ENCODE peak calls at places on chromosome 4, in four cellular contexts. T, L, E and C are unnamed samples.

GRCh38 chr4:59644765-59645164 is 1555.4 kb upstream of the ADGRL3 start:
- DNase-seq in T (no peak), L (no peak), E (no peak), C (no peak)

GRCh38 chr4:20253799-20254409 is 2.2 kb downstream of the SLIT2 start:
- DNase-seq in T (peak), L (peak), E (peak), C (no peak)

GRCh38 chr4:79174855-79175254 is 151.0 kb downstream of the NAA11 start:
- DNase-seq in T (no peak), L (no peak), E (no peak), C (no peak)

GRCh38 chr4:153747406-153747805 is 12.4 kb downstream of the RNF175 start:
- DNase-seq in T (no peak), L (no peak), E (no peak), C (no peak)

GRCh38 chr4:52655505-52655904 is 3.6 kb downstream of the USP46 start:
- DNase-seq in T (no peak), L (no peak), E (no peak), C (no peak)

GRCh38 chr4:137310593-137311490 is 221.5 kb downstream of the PCDH18 start:
- DNase-seq in T (no peak), L (no peak), E (no peak), C (no peak)

GRCh38 chr4:13322681-13323101 is 161.4 kb downstream of the RAB28 start:
- DNase-seq in T (peak), L (no peak), E (no peak), C (no peak)

GRCh38 chr4:83112678-83113428 is 1.7 kb downstream of the PLAC8 start:
- DNase-seq in T (peak), L (no peak), E (no peak), C (no peak)

GRCh38 chr4:94357624-94358023 is 15.0 kb upstream of the HPGDS start:
- DNase-seq in T (no peak), L (no peak), E (no peak), C (no peak)

GRCh38 chr4:126468144-126468543 is 1153.4 kb downstream of the FAT4 start:
- DNase-seq in T (no peak), L (no peak), E (no peak), C (no peak)

GRCh38 chr4:16617416-16617815 is 281.0 kb downstream of the LDB2 start:
- DNase-seq in T (no peak), L (no peak), E (no peak), C (no peak)

GRCh38 chr4:186939766-186940165 is 216.1 kb upstream of the FAT1 start:
- DNase-seq in T (no peak), L (no peak), E (no peak), C (no peak)

GRCh38 chr4:42104521-42104920 is 47.9 kb downstream of the BEND4 start:
- DNase-seq in T (no peak), L (no peak), E (no peak), C (no peak)

GRCh38 chr4:126977306-126977705 is 655.5 kb upstream of the INTU start:
- DNase-seq in T (no peak), L (peak), E (no peak), C (no peak)

GRCh38 chr4:48906283-48907173 is at the start of gene OCIAD2:
- DNase-seq in T (peak), L (peak), E (peak), C (peak)

GRCh38 chr4:106893903-106894302 is 142.2 kb downstream of the DKK2 start:
- DNase-seq in T (no peak), L (no peak), E (no peak), C (no peak)

GRCh38 chr4:64564126-64564525 is 154.9 kb upstream of the TECRL start:
- DNase-seq in T (no peak), L (no peak), E (no peak), C (no peak)

GRCh38 chr4:97548943-97549583 is 594.2 kb downstream of the STPG2 start:
- DNase-seq in T (no peak), L (no peak), E (no peak), C (no peak)

GRCh38 chr4:32985256-32985655 is 2265.1 kb downstream of the PCDH7 start:
- DNase-seq in T (no peak), L (no peak), E (no peak), C (no peak)

GRCh38 chr4:6761540-6762243 is 20.8 kb upstream of the KIAA0232 start:
- DNase-seq in T (no peak), L (no peak), E (peak), C (peak)

GRCh38 chr4:65624651-65625050 is 45.6 kb downstream of the EPHA5 start:
- DNase-seq in T (no peak), L (no peak), E (no peak), C (no peak)

GRCh38 chr4:122815248-122815647 is 11.4 kb upstream of the FGF2 start:
- DNase-seq in T (no peak), L (no peak), E (no peak), C (no peak)

GRCh38 chr4:68342139-68342538 is 7.8 kb downstream of the YTHDC1 start:
- DNase-seq in T (no peak), L (no peak), E (peak), C (no peak)

GRCh38 chr4:63937961-63938360 is 471.3 kb downstream of the TECRL start:
- DNase-seq in T (no peak), L (no peak), E (no peak), C (no peak)

GRCh38 chr4:140056015-140056414 is 98.0 kb downstream of the MAML3 start:
- DNase-seq in T (no peak), L (no peak), E (no peak), C (no peak)

GRCh38 chr4:54992266-54992665 is 133.1 kb downstream of the KDR start:
- DNase-seq in T (no peak), L (no peak), E (no peak), C (no peak)

GRCh38 chr4:32462944-32463343 is 1742.8 kb downstream of the PCDH7 start:
- DNase-seq in T (no peak), L (peak), E (no peak), C (no peak)

GRCh38 chr4:25993564-25994185 is 79.7 kb downstream of the SMIM20 start:
- DNase-seq in T (no peak), L (peak), E (no peak), C (peak)
- TF ChIP-seq CTCF in T (peak), L (peak), E (no peak), C (no peak)

GRCh38 chr4:99462875-99463464 is 27.8 kb upstream of the ADH7 start:
- DNase-seq in T (peak), L (peak), E (no peak), C (peak)
- TF ChIP-seq CTCF in T (peak), L (peak), E (peak), C (peak)

GRCh38 chr4:62640296-62640695 is 1440.2 kb downstream of the ADGRL3 start:
- DNase-seq in T (no peak), L (no peak), E (no peak), C (no peak)

DNA sequence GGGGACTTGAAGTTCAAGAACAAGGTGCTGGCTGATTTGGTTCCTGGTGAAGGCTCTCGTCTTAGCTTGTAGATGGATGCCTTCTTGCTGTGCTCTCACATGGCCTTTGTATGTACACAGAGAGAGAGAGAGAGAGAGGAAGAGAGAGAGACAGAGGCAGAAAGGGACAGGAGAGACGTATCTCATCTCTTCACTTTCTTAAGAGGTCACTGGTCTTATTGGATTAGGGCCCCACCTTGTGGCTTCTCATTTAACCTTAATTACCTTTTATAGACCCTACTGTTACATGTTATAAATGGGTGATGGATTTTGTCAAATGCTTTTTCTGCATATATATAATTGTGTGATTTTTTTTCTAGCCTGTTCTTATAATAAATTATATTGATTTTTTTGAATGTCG is 1444.2 kb downstream of the ADGRL3 start:
- DNase-seq in T (peak), L (peak), E (no peak), C (no peak)
- TF ChIP-seq CTCF in T (peak), L (no peak), E (no peak), C (no peak)

DNA sequence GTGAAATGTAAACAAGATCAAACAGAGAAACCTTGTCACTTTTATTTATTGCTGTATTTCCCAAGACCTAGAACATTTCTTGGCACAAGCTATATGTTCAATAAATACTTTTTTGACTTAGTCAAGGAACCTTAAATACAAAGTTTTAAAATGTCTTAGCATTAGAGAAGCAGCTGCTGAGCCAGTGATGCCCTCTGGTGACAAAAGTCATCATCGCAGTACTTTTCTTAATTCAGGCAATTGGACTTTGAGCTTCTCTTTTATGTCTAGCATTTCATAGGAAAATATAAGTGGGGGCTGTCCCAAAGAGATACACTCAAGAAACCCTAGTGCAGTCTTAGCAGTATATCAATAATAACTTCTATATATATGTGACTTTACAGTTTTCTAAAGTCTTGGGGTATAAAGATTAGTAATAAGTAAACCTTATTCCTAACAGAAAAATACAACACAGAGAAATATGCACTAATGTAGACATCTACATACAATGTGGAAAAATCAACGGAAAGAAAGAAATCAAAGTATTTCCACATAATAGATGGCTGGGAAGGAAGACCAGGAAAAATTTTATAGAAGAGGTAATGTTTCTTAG is 118.4 kb downstream of the DTHD1 start:
- DNase-seq in T (peak), L (peak), E (no peak), C (peak)
- TF ChIP-seq CTCF in T (peak), L (peak), E (peak), C (no peak)

GRCh38 chr4:3789587-3789986 is 23.4 kb downstream of the ADRA2C start:
- DNase-seq in T (no peak), L (no peak), E (no peak), C (no peak)

GRCh38 chr4:3787489-3788365 is 21.5 kb downstream of the ADRA2C start:
- DNase-seq in T (no peak), L (no peak), E (no peak), C (no peak)

GRCh38 chr4:3790006-3790561 is 23.9 kb downstream of the ADRA2C start:
- DNase-seq in T (no peak), L (no peak), E (no peak), C (no peak)

GRCh38 chr4:3786196-3786869 is 20.1 kb downstream of the ADRA2C start:
- DNase-seq in T (no peak), L (no peak), E (no peak), C (peak)

GRCh38 chr4:3788366-3788660 is 22.1 kb downstream of the ADRA2C start:
- DNase-seq in T (no peak), L (no peak), E (no peak), C (no peak)
- TF ChIP-seq CTCF in T (no peak), L (no peak), E (no peak), C (no peak)